ENCODE peak calls at places on chromosomes 11 and 22, in seven cellular contexts. Y is psoas muscle, W is HEK293T, G is GM23338, Q is fibroblast of villous mesenchyme, X is nephron progenitor cell, N is Daoy. H is an unnamed sample.

GRCh38 chr11:952406-953385 is 27.0 kb downstream of the AP2A2 start:
- DNase-seq in X (no peak), G (no peak), Q (peak; percentile 26), N (no peak), Y (no peak), W (no peak), H (no peak)

GRCh38 chr11:120832609-120833221 is 191.2 kb upstream of the TBCEL start:
- DNase-seq in G (peak; percentile 36), Y (no peak), W (no peak), N (no peak), X (no peak), Q (no peak), H (peak; percentile 32)

GRCh38 chr11:78946945-78947914 is 372.6 kb upstream of the NARS2 start:
- DNase-seq in Q (peak; percentile 22), W (no peak), Y (no peak), N (no peak), G (no peak), X (no peak), H (no peak)

GRCh38 chr22:36733271-36733670 is 29.7 kb upstream of the CACNG2 start:
- DNase-seq in X (no peak), G (no peak), Q (no peak), N (no peak), W (no peak), Y (no peak), H (no peak)

GRCh38 chr11:99683933-99684332 is 663.2 kb downstream of the CNTN5 start:
- DNase-seq in X (no peak), N (no peak), Q (no peak), Y (no peak), W (no peak), G (no peak), H (no peak)

GRCh38 chr22:25282346-25282670 is 62.9 kb downstream of the CRYBB2 start:
- DNase-seq in Y (no peak), X (no peak), W (peak; percentile 50), N (peak; percentile 9), G (peak; percentile 81), Q (no peak), H (peak; percentile 12)

GRCh38 chr22:30017375-30017774 is 62.9 kb upstream of the HORMAD2 start:
- DNase-seq in X (no peak), N (no peak), Q (peak; percentile 30), G (no peak), Y (no peak), W (no peak), H (no peak)

GRCh38 chr11:57498540-57498939 is 17.0 kb downstream of the SLC43A1 start:
- DNase-seq in W (no peak), Y (peak; percentile 41), N (no peak), Q (no peak), X (no peak), G (no peak), H (no peak)

GRCh38 chr22:45090364-45090960 is 73.3 kb upstream of the NUP50 start:
- DNase-seq in G (peak; percentile 85), Q (peak; percentile 67), Y (no peak), N (peak; percentile 63), X (no peak), W (no peak), H (peak; percentile 50)

GRCh38 chr11:75955443-75955842 is 140.4 kb downstream of the UVRAG start:
- DNase-seq in W (no peak), G (no peak), N (peak; percentile 16), X (no peak), Q (no peak), Y (no peak), H (no peak)

GRCh38 chr11:36638586-36638985 is 40.5 kb upstream of the RAG2 start:
- DNase-seq in G (no peak), Y (no peak), Q (no peak), N (no peak), X (no peak), W (no peak), H (no peak)

GRCh38 chr22:49202226-49202625 is 625.4 kb downstream of the BRD1 start:
- DNase-seq in Y (no peak), X (no peak), Q (no peak), W (no peak), G (no peak), N (no peak), H (no peak)

GRCh38 chr11:118660646-118661424 is 18.6 kb downstream of the TREH start:
- DNase-seq in G (no peak), N (no peak), Y (no peak), Q (no peak), W (no peak), X (no peak), H (no peak)

GRCh38 chr11:19598456-19598855 is 114.2 kb upstream of the NAV2 start:
- DNase-seq in W (no peak), Q (no peak), X (no peak), G (no peak), Y (no peak), N (peak; percentile 12), H (no peak)

GRCh38 chr11:79794484-79795393 is 353.9 kb upstream of the TENM4 start:
- DNase-seq in W (no peak), G (peak; percentile 2), N (no peak), Y (no peak), Q (no peak), X (no peak), H (no peak)

H was measured in neuronal stem cell.